ENCODE peak calls at places on chromosome 11, in five cellular contexts. C is astrocyte of the spinal cord, P is IMR-90, U is fibroblast of mammary gland, N is astrocyte. J is an unnamed sample.

GRCh38 chr11:46982797-46983452 is 46.4 kb downstream of the CSTPP1 start:
- DNase-seq in U (no peak), N (no peak), C (no peak), P (no peak), J (no peak)

GRCh38 chr11:41237386-41237785 is 222.1 kb downstream of the LRRC4C start:
- DNase-seq in P (no peak), C (no peak), N (no peak), U (no peak), J (no peak)

GRCh38 chr11:19905280-19905853 is 192.7 kb downstream of the NAV2 start:
- DNase-seq in U (peak), P (peak), N (peak), C (peak), J (peak)

GRCh38 chr11:61776561-61777075 is 15.8 kb downstream of the TMEM258 start:
- DNase-seq in C (peak), N (peak), U (peak), P (peak), J (peak)

GRCh38 chr11:17846852-17847453 is 112.4 kb downstream of the KCNC1 start:
- DNase-seq in N (peak), P (peak), U (peak), C (peak), J (no peak)

GRCh38 chr11:61829806-61830205 is 1.7 kb downstream of the FADS2 start:
- DNase-seq in P (no peak), C (no peak), N (no peak), U (no peak), J (no peak)

GRCh38 chr11:65498977-65499712 is at the start of gene MALAT1:
- DNase-seq in U (peak), P (peak), N (peak), C (peak), J (peak)

GRCh38 chr11:71239581-71239980 is 12.8 kb downstream of the SHANK2 start:
- DNase-seq in C (no peak), U (no peak), N (no peak), P (no peak), J (no peak)

GRCh38 chr11:103471546-103471945 is 362.3 kb downstream of the DYNC2H1 start:
- DNase-seq in P (no peak), U (no peak), N (no peak), C (no peak), J (no peak)

GRCh38 chr11:56883590-56883989 is 105.1 kb upstream of the OR5AK2 start:
- DNase-seq in N (no peak), U (no peak), C (no peak), P (no peak), J (no peak)

GRCh38 chr11:3021125-3021524 is 29.0 kb upstream of the NAP1L4 start:
- DNase-seq in N (no peak), P (peak), U (peak), C (no peak), J (peak)

GRCh38 chr11:96393753-96394348 is 4.0 kb downstream of the JRKL start:
- DNase-seq in N (peak), C (peak), U (peak), P (peak), J (peak)

GRCh38 chr11:47186937-47187681 is 875 bp upstream of the PACSIN3 start:
- DNase-seq in N (peak), U (peak), C (peak), P (peak), J (no peak)

GRCh38 chr11:20937826-20938225 is 268.4 kb downstream of the NELL1 start:
- DNase-seq in N (no peak), P (no peak), C (no peak), U (no peak), J (no peak)

GRCh38 chr11:97614571-97614970 is 1224.8 kb downstream of the JRKL start:
- DNase-seq in C (peak), U (no peak), P (peak), N (peak), J (peak)

GRCh38 chr11:16191852-16192240 is 164.5 kb downstream of the SOX6 start:
- DNase-seq in N (no peak), P (no peak), C (no peak), U (no peak), J (no peak)

GRCh38 chr11:93662177-93662575 is 694 bp downstream of the CEP295 start:
- DNase-seq in C (no peak), P (no peak), N (no peak), U (no peak), J (no peak)

GRCh38 chr11:16873289-16873688 is 134.8 kb downstream of the C11orf58 start:
- DNase-seq in N (peak), U (no peak), P (no peak), C (no peak), J (no peak)

GRCh38 chr11:1916986-1917522 is 2.4 kb upstream of the TNNT3 start:
- DNase-seq in C (no peak), U (no peak), P (no peak), N (no peak), J (no peak)

GRCh38 chr11:55707029-55707428 is 45.0 kb downstream of the OR4C6 start:
- DNase-seq in U (peak), P (peak), C (peak), N (no peak), J (peak)

GRCh38 chr11:69587454-69588081 is 53.4 kb upstream of the CCND1 start:
- DNase-seq in P (peak), U (peak), N (peak), C (peak), J (peak)

GRCh38 chr11:93903989-93904388 is 53.6 kb upstream of the VSTM5 start:
- DNase-seq in U (no peak), N (no peak), C (no peak), P (no peak), J (no peak)

GRCh38 chr11:2772544-2773031 is 72.8 kb upstream of the KCNQ1OT1 start:
- DNase-seq in C (peak), P (peak), N (peak), U (peak), J (peak)

GRCh38 chr11:57308426-57309060 is 16.2 kb downstream of the TNKS1BP1 start:
- DNase-seq in U (no peak), N (no peak), P (no peak), C (no peak), J (no peak)

GRCh38 chr11:12376259-12376971 is 956 bp upstream of the PARVA start:
- DNase-seq in U (peak), P (peak), N (peak), C (peak), J (no peak)

GRCh38 chr11:8615633-8616032 is 21.6 kb upstream of the STK33 start:
- DNase-seq in U (no peak), P (no peak), C (no peak), N (no peak), J (no peak)

GRCh38 chr11:120210651-120211521 is at the start of gene OAF:
- DNase-seq in P (peak), C (peak), N (peak), U (peak), J (peak)

GRCh38 chr11:120208777-120209176 is 2.1 kb upstream of the OAF start:
- DNase-seq in P (peak), U (peak), N (peak), C (peak), J (peak)

GRCh38 chr11:120211522-120212258 is 858 bp downstream of the OAF start:
- DNase-seq in P (no peak), C (no peak), N (no peak), U (no peak), J (no peak)

GRCh38 chr11:120208012-120208441 is 2.8 kb upstream of the OAF start:
- DNase-seq in N (no peak), P (no peak), U (no peak), C (no peak), J (no peak)

DNA sequence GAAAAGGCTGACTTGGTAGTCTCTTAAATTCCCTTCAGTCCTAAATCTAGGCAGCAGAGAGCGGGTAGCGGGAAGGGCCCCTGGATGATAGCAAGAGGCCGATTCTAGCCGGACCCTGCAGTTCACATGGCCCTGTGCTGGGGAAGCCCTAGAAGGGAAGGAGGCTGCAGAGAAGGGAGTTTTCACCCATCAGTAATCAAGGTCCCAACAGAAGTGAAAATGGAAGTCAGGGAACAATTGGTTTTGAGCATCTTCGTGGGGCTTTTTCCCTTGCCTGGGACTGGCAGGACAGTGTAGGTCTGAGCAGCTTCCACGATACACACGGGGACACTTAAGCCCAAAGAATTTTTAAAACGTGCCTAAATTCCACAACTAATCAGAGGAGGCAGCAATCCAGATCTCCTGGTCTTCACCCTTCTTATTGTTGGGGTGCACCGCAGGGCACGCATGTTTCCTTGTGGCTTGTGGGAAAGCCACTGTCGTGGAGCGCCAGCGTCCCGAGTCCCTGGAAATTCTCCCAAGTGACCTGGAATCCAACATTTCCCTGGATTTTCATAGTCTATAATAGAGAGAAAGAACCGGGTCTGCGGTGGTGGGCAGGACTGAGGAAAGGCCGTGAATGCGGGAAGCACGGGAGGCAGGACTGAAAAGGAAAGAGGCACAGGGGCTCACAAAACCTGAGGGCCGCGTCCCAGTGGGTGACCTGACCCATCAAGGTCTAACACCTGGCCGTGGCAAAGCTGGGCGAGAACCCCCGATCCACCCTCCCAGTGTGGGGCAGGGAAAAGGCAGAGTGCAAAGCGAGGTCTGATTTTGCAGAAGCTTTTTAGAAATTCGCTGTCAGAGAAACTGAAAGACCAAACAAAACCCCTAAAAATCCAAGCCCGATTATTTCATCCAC is 832 bp upstream of the OAF start:
- DNase-seq in C (no peak), P (no peak), N (no peak), U (no peak), J (no peak)
- TF ChIP-seq CTCF in C (no peak), P (no peak), N (no peak), U (no peak), J (no peak)

GRCh38 chr11:117239295-117239694 is 6.8 kb downstream of the RNF214 start:
- DNase-seq in U (peak), N (peak), C (peak), P (peak), J (peak)
- TF ChIP-seq CTCF in U (peak), N (peak), C (peak), P (peak), J (peak)

DNA sequence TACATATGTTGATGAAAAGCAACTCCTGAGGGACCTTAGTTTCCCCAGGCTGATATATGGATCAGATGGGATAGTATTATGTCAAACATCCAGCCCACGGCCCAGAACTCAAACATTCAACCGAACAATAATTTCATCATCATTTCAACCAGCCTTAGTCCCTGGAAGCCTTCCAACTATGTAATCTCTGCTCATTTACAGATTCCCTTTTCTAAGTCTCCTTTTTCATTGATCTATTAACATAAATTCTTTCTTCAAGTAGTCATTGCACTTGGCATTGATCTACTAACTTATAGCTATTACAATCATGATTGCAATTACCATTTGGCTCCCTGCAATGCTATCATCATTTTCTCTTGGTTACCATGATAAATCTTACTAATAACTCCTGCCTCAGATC is 175.0 kb downstream of the RRAS2 start:
- DNase-seq in U (peak), P (no peak), N (no peak), C (no peak), J (no peak)
- TF ChIP-seq CTCF in U (no peak), P (no peak), N (no peak), C (no peak), J (no peak)

GRCh38 chr11:44942029-44942710 is 8.5 kb downstream of the TP53I11 start:
- DNase-seq in N (no peak), U (no peak), P (no peak), C (no peak), J (no peak)

GRCh38 chr11:44941286-44942021 is 9.2 kb downstream of the TP53I11 start:
- DNase-seq in P (no peak), C (no peak), N (no peak), U (no peak), J (no peak)

GRCh38 chr11:44943696-44944095 is 7.0 kb downstream of the TP53I11 start:
- DNase-seq in U (no peak), N (no peak), C (no peak), P (no peak), J (no peak)

GRCh38 chr11:44944181-44944852 is 6.4 kb downstream of the TP53I11 start:
- DNase-seq in C (no peak), N (no peak), P (peak), U (no peak), J (no peak)

GRCh38 chr11:44943118-44943517 is 7.6 kb downstream of the TP53I11 start:
- DNase-seq in N (no peak), C (no peak), U (no peak), P (no peak), J (no peak)
- TF ChIP-seq CTCF in N (no peak), C (no peak), U (no peak), P (no peak), J (no peak)

DNA sequence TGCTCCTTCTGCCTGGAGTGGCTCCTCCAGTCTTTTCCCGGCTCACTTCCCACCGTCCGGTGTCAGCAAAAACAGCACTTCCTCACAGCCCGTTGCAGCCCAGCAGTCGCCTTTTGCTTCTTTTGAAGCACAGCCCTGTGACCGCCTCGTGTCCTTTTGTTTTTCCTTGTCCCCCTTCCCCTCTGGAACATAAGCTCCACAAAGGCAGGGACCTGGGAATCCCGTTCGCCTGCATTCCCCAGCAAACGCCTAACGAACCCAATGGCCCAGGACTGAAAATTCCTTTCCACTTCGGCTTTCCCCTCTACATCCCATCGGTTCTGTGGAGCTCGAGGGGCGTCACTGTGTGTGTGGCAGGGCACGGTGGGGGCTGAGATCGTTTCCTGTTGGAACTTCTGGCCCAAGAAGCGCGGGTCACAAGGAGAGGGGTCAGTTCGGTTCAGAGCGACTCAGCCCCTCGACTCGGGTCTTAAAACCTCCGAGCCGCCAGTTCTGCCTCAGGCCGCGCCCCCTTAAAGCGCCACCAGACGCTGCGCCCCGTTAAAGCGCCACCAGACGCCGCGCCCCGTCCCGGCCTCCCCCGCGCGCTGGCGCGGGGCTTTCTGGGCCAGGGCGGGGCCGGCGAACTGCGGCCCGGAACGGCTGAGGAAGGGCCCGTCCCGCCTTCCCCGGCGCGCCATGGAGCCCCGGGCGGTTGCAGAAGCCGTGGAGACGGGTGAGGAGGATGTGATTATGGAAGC is 839 bp downstream of the RIC8A start:
- DNase-seq in N (peak), U (peak), C (peak), P (peak), J (peak)
- TF ChIP-seq CTCF in N (no peak), U (no peak), C (no peak), P (no peak), J (no peak)

GRCh38 chr11:7286178-7286577 is 34.5 kb downstream of the SYT9 start:
- DNase-seq in N (no peak), P (no peak), C (no peak), U (no peak), J (no peak)
- TF ChIP-seq CTCF in N (no peak), P (no peak), C (no peak), U (no peak), J (no peak)

GRCh38 chr11:33736148-33736809 is at the start of gene CD59:
- DNase-seq in P (peak), U (peak), C (peak), N (peak), J (peak)

GRCh38 chr11:33734441-33735165 is 1.6 kb downstream of the CD59 start:
- DNase-seq in U (peak), N (peak), C (peak), P (no peak), J (peak)

GRCh38 chr11:33735166-33735425 is 1.1 kb downstream of the CD59 start:
- DNase-seq in P (no peak), N (no peak), C (no peak), U (no peak), J (no peak)

GRCh38 chr11:33733978-33734377 is 2.2 kb downstream of the CD59 start:
- DNase-seq in P (no peak), C (no peak), N (no peak), U (no peak), J (no peak)

DNA sequence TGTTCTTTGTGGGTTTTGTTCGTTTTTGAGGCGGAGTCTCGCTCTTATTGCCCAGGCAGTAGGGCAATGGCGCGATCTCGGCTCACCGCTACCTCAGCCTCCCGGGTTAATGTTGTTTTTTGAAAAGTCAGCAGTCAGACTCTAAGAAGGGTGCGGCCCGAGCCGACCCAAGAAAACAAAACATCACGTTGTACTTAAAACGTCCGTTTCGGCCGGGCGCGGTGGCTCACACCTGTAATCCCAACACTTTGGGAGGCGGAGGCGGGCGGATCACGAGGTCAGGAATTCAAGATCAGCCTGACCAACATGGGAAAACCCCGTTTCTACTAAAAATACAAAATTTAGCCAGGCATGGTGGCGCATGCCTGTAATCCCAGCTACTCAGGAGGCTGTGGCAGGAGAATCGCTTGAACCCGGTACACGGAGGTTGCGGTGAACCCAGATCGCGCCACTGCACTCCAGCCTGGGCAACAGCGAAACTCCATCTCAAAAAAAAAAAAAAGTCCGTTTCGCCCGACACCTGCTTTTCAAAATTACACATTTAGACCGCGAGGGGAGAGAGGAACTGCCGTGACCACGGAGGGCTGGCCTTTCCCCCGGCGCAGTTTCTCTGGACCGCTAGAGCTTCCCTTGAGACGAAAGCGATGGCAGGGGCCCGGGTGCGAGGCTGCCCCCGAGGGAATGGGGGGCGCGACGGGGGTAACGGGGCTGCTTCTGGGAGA is 636 bp downstream of the CD59 start:
- DNase-seq in N (no peak), P (no peak), C (peak), U (no peak), J (no peak)
- TF ChIP-seq CTCF in N (no peak), P (no peak), C (peak), U (no peak), J (no peak)

DNA sequence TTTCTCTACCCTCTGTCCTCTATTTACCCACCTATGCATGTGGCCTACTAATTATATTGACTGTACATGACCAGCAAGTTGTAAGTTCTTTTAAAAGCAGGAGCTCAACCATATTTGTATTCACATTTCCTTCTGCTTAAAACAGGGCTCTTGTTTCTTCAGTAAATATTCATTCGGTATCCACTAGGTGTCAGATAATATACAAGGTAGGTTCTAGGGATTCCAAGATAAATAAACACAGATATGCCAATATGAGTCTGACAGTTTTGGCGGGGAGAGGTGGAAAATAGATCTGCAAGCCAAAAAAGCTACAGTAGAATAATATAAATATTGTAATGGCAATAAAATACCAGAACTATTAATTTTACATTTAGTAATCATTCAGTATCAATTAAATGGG is 15.3 kb upstream of the RAB30 start:
- DNase-seq in U (peak), C (peak), N (no peak), P (no peak), J (no peak)
- TF ChIP-seq CTCF in U (peak), C (no peak), N (no peak), P (no peak), J (peak)

GRCh38 chr11:28107726-28108618 is at the start of the genes KIF18A and METTL15:
- DNase-seq in U (peak), P (peak), C (peak), N (peak), J (peak)

GRCh38 chr11:28107331-28107725 is 628 bp downstream of the KIF18A start:
- DNase-seq in N (no peak), P (peak), C (no peak), U (peak), J (no peak)

GRCh38 chr11:28105869-28106268 is 2.1 kb downstream of the KIF18A start:
- DNase-seq in P (no peak), U (no peak), C (no peak), N (no peak), J (no peak)

GRCh38 chr11:28104984-28105383 is 3.0 kb downstream of the KIF18A start:
- DNase-seq in P (no peak), U (no peak), C (no peak), N (no peak), J (no peak)

GRCh38 chr11:28106351-28107043 is 1.5 kb downstream of the KIF18A start:
- DNase-seq in U (no peak), P (no peak), N (no peak), C (no peak), J (no peak)
- TF ChIP-seq CTCF in U (no peak), P (no peak), N (no peak), C (no peak), J (no peak)